ENCODE peak calls at places on chromosomes 6 and 20, in six cellular contexts. W is nucleus accumbens; T is A172; I is stimulated activated CD8-positive, alpha-beta memory T cell treated with anti-CD3 and anti-CD28 coated beads, Interleukin-4, amount 100 ng/mL, for 24 hours; M is glutamatergic neuron; Q is cardiac muscle cell. E is an unnamed sample.

GRCh38 chr6:17115251-17116089 is 13.6 kb downstream of the STMND1 start:
- DNase-seq in Q (peak), M (no peak), W (no peak), I (no peak), T (peak), E (no peak)

GRCh38 chr6:168440520-168441433 is at the start of gene SMOC2:
- DNase-seq in T (no peak), I (no peak), M (peak), Q (peak), W (no peak), E (peak)

GRCh38 chr6:165159459-165159858 is 149.9 kb downstream of the C6orf118 start:
- DNase-seq in I (no peak), M (no peak), T (no peak), W (no peak), Q (no peak), E (no peak)

GRCh38 chr6:29685718-29686326 is 4.9 kb upstream of the ZFP57 start:
- DNase-seq in Q (peak), I (no peak), T (no peak), W (no peak), M (no peak), E (no peak)

GRCh38 chr6:39476670-39477069 is 154.2 kb upstream of the KCNK16 start:
- DNase-seq in M (no peak), T (no peak), I (no peak), Q (no peak), W (no peak), E (no peak)

GRCh38 chr20:5845686-5846651 is 95.8 kb downstream of the SHLD1 start:
- DNase-seq in W (no peak), M (no peak), T (no peak), Q (no peak), I (no peak), E (peak)

GRCh38 chr20:58131581-58132142 is 96.8 kb downstream of the ANKRD60 start:
- DNase-seq in M (no peak), Q (no peak), I (no peak), T (peak), W (no peak), E (no peak)

GRCh38 chr20:36728986-36729385 is 16.9 kb downstream of the NDRG3 start:
- DNase-seq in I (no peak), W (no peak), M (no peak), T (peak), Q (no peak), E (no peak)

GRCh38 chr6:33128318-33128717 is 52.5 kb downstream of the HLA-DPB1 start:
- DNase-seq in Q (no peak), M (no peak), I (no peak), T (no peak), W (no peak), E (no peak)

GRCh38 chr6:153031335-153031955 is 28.9 kb upstream of the MTRF1L start:
- DNase-seq in I (no peak), Q (no peak), M (no peak), T (peak), W (no peak), E (no peak)

GRCh38 chr6:113909224-113909856 is 52.2 kb downstream of the MARCKS start:
- DNase-seq in I (no peak), Q (peak), M (no peak), T (peak), W (no peak), E (peak)

GRCh38 chr6:41489284-41489851 is 56.8 kb upstream of the FOXP4 start:
- DNase-seq in M (no peak), Q (no peak), T (no peak), I (no peak), W (no peak), E (peak)

GRCh38 chr20:62029951-62030350 is 35.7 kb downstream of the TAF4 start:
- DNase-seq in M (no peak), I (no peak), Q (no peak), T (no peak), W (no peak), E (no peak)

GRCh38 chr6:136703331-136703846 is 88.9 kb downstream of the MAP3K5 start:
- DNase-seq in T (no peak), I (no peak), M (no peak), Q (no peak), W (no peak), E (no peak)

GRCh38 chr6:20192625-20193024 is 19.6 kb downstream of the MBOAT1 start:
- DNase-seq in Q (no peak), W (no peak), I (no peak), M (no peak), T (no peak), E (no peak)

GRCh38 chr6:157461000-157461915 is 80.3 kb downstream of the ZDHHC14 start:
- DNase-seq in Q (no peak), T (no peak), I (peak), W (no peak), M (no peak), E (no peak)

GRCh38 chr20:57200882-57201723 is 65.3 kb downstream of the BMP7 start:
- DNase-seq in M (no peak), T (no peak), I (no peak), Q (peak), W (no peak), E (no peak)

GRCh38 chr6:87151786-87152527 is 3.4 kb upstream of the ZNF292 start:
- DNase-seq in T (peak), W (peak), Q (peak), M (peak), I (peak), E (peak)

GRCh38 chr6:151376440-151376839 is 14.9 kb downstream of the ZBTB2 start:
- DNase-seq in Q (no peak), T (no peak), M (no peak), I (no peak), W (no peak), E (no peak)

GRCh38 chr6:29702519-29703103 is 20.6 kb upstream of the HLA-F start:
- DNase-seq in W (peak), Q (peak), I (peak), M (peak), T (peak), E (no peak)

GRCh38 chr20:47352332-47353223 is 3.9 kb downstream of the ZMYND8 start:
- DNase-seq in I (no peak), W (no peak), Q (no peak), M (no peak), T (no peak), E (peak)

GRCh38 chr6:144317736-144318135 is 32.6 kb downstream of the UTRN start:
- DNase-seq in T (no peak), I (no peak), M (no peak), W (no peak), Q (no peak), E (no peak)

GRCh38 chr6:116682334-116682712 is 1.3 kb downstream of the KPNA5 start:
- DNase-seq in T (peak), W (no peak), M (no peak), I (peak), Q (no peak), E (peak)

GRCh38 chr6:18343741-18344140 is 43.4 kb upstream of the RNF144B start:
- DNase-seq in M (no peak), W (no peak), Q (no peak), T (peak), I (no peak), E (no peak)

GRCh38 chr6:43851204-43851855 is 81.3 kb downstream of the VEGFA start:
- DNase-seq in W (no peak), I (no peak), Q (no peak), T (peak), M (no peak), E (no peak)

GRCh38 chr6:44538841-44539240 is 151.3 kb downstream of the CDC5L start:
- DNase-seq in Q (no peak), W (no peak), M (no peak), T (no peak), I (no peak), E (no peak)

GRCh38 chr6:143632894-143633293 is 44.9 kb upstream of the PHACTR2 start:
- DNase-seq in M (no peak), Q (no peak), W (no peak), T (no peak), I (no peak), E (no peak)

GRCh38 chr20:64110411-64111068 is 3.2 kb upstream of the NPBWR2 start:
- DNase-seq in T (no peak), Q (no peak), I (no peak), W (no peak), M (peak), E (no peak)

GRCh38 chr6:43926644-43927524 is 156.9 kb downstream of the VEGFA start:
- DNase-seq in Q (peak), W (no peak), M (peak), T (peak), I (no peak), E (peak)

GRCh38 chr20:17712708-17713107 is 12.9 kb downstream of the BANF2 start:
- DNase-seq in M (no peak), W (no peak), Q (no peak), T (no peak), I (no peak), E (no peak)

GRCh38 chr20:33070413-33071053 is 8.9 kb upstream of the BPIFB4 start:
- DNase-seq in T (no peak), I (no peak), Q (no peak), M (no peak), W (no peak), E (no peak)

GRCh38 chr20:57666106-57666833 is 43.5 kb downstream of the PMEPA1 start:
- DNase-seq in M (no peak), W (no peak), T (no peak), Q (no peak), I (no peak), E (no peak)

GRCh38 chr6:169998457-169998856 is 247.0 kb downstream of the ERMARD start:
- DNase-seq in T (no peak), I (no peak), M (no peak), Q (no peak), W (no peak), E (no peak)

GRCh38 chr6:96626749-96627353 is 63.9 kb downstream of the FHL5 start:
- DNase-seq in Q (peak), M (no peak), T (peak), W (no peak), I (no peak), E (peak)

GRCh38 chr6:167748458-167749379 is 78.0 kb upstream of the AFDN start:
- DNase-seq in M (no peak), W (no peak), Q (no peak), I (no peak), T (no peak), E (no peak)

GRCh38 chr6:139855741-139856206 is 481.3 kb upstream of the CITED2 start:
- DNase-seq in T (no peak), W (no peak), Q (no peak), M (no peak), I (no peak), E (peak)

GRCh38 chr6:89985744-89986493 is 91.7 kb downstream of the GJA10 start:
- DNase-seq in M (peak), Q (no peak), W (peak), T (no peak), I (no peak), E (peak)

GRCh38 chr6:161618816-161619454 is 345.1 kb upstream of the AGPAT4 start:
- DNase-seq in T (peak), Q (peak), I (no peak), W (peak), M (peak), E (peak)